ENCODE peak calls at places on chromosomes 12 and 14, in seven cellular contexts. K is left lung; S is stimulated activated memory B cell treated with anti-CD40 and anti-IgM and Interleukin-4, amounts not matched to agents 10 μg/mL and 1 μg/mL and 100 μg/mL, for 72 hours; N is IMR-90; R is stimulated activated naive B cell treated with anti-CD40 and anti-IgM and Interleukin-4, amounts not matched to agents 10 μg/mL and 1 μg/mL and 100 μg/mL, for 72 hours; W is effector memory CD8-positive, alpha-beta T cell; O is Panc1. H is an unnamed sample.

GRCh38 chr14:61322011-61322798 is 826 bp downstream of the PRKCH start:
- ATAC-seq in R (peak), W (peak), N (no peak), K (peak), S (peak), O (no peak), H (peak)

GRCh38 chr14:92895352-92895878 is 27.5 kb upstream of the CHGA start:
- ATAC-seq in O (no peak), K (no peak), S (no peak), N (no peak), W (no peak), R (no peak), H (no peak)

GRCh38 chr12:3897400-3897910 is 24.3 kb upstream of the PARP11 start:
- ATAC-seq in R (no peak), W (peak), O (no peak), S (no peak), N (no peak), K (peak), H (peak)

GRCh38 chr12:62841841-62842240 is 93.1 kb downstream of the PPM1H start:
- ATAC-seq in K (peak), S (no peak), R (no peak), O (no peak), W (no peak), N (no peak), H (no peak)

GRCh38 chr12:118022728-118023109 is 6.2 kb downstream of the RFC5 start:
- ATAC-seq in R (peak), K (no peak), S (no peak), O (no peak), W (no peak), N (no peak), H (no peak)

GRCh38 chr14:63478024-63478423 is 65.2 kb downstream of the PPP2R5E start:
- ATAC-seq in N (no peak), S (peak), O (no peak), R (peak), W (peak), K (peak), H (peak)

GRCh38 chr12:75974323-75975273 is 57.0 kb downstream of the PHLDA1 start:
- ATAC-seq in K (peak), N (no peak), O (no peak), S (no peak), W (no peak), R (peak), H (no peak)

GRCh38 chr12:59432057-59432456 is 163.8 kb upstream of the SLC16A7 start:
- ATAC-seq in O (no peak), S (no peak), N (no peak), K (no peak), W (no peak), R (no peak), H (no peak)

GRCh38 chr12:41101821-41102220 is 86.3 kb upstream of the PDZRN4 start:
- ATAC-seq in R (no peak), W (no peak), S (no peak), K (no peak), N (no peak), O (no peak), H (no peak)

GRCh38 chr14:85516239-85517112 is 13.5 kb upstream of the FLRT2 start:
- ATAC-seq in R (no peak), W (no peak), O (no peak), N (peak), S (no peak), K (peak), H (no peak)

GRCh38 chr14:70811578-70811977 is 2.3 kb upstream of the MAP3K9 start:
- ATAC-seq in K (no peak), S (no peak), R (no peak), W (no peak), N (no peak), O (no peak), H (no peak)

GRCh38 chr14:103390605-103391004 is 5.4 kb downstream of the MARK3 start:
- ATAC-seq in R (no peak), O (no peak), W (no peak), N (no peak), S (no peak), K (no peak), H (no peak)

GRCh38 chr12:28415755-28416154 is 225.5 kb downstream of the CCDC91 start:
- ATAC-seq in K (no peak), S (no peak), O (no peak), R (no peak), W (no peak), N (peak), H (no peak)

GRCh38 chr14:75826599-75826998 is 155.2 kb downstream of the TGFB3 start:
- ATAC-seq in W (no peak), K (no peak), R (no peak), N (no peak), S (no peak), O (no peak), H (no peak)

GRCh38 chr12:26297386-26298070 is 102.2 kb downstream of the SSPN start:
- ATAC-seq in K (no peak), S (no peak), W (no peak), R (no peak), O (no peak), N (no peak), H (peak)

GRCh38 chr12:64528616-64529015 is 76.7 kb downstream of the TBK1 start:
- ATAC-seq in K (no peak), N (no peak), R (no peak), O (peak), S (no peak), W (no peak), H (no peak)

GRCh38 chr14:68785817-68786490 is 6.9 kb downstream of the ZFP36L1 start:
- ATAC-seq in N (peak), K (peak), O (no peak), S (peak), R (peak), W (peak), H (peak)

GRCh38 chr14:89137514-89138163 is 279.4 kb downstream of the FOXN3 start:
- ATAC-seq in W (no peak), R (no peak), S (no peak), O (peak), K (peak), N (peak), H (no peak)

GRCh38 chr12:27178723-27179398 is 65.2 kb upstream of the STK38L start:
- ATAC-seq in S (no peak), K (no peak), N (no peak), W (no peak), O (no peak), R (peak), H (peak)

GRCh38 chr14:30194769-30195168 is 267.1 kb upstream of the PRKD1 start:
- ATAC-seq in N (peak), R (no peak), K (peak), O (no peak), S (no peak), W (no peak), H (no peak)

GRCh38 chr14:100348253-100348729 is 25.2 kb downstream of the SLC25A47 start:
- ATAC-seq in R (no peak), W (no peak), O (no peak), S (no peak), N (no peak), K (no peak), H (no peak)

GRCh38 chr12:78121969-78122610 is 291.4 kb downstream of the NAV3 start:
- ATAC-seq in O (no peak), R (no peak), K (no peak), S (peak), W (no peak), N (no peak), H (no peak)

GRCh38 chr14:69242311-69243224 is 17.4 kb upstream of the GALNT16 start:
- ATAC-seq in S (peak), K (peak), W (peak), R (peak), O (peak), N (peak), H (peak)

GRCh38 chr14:105473033-105473676 is 1.5 kb upstream of the CRIP2 start:
- ATAC-seq in S (no peak), N (no peak), K (peak), R (no peak), W (no peak), O (no peak), H (no peak)

GRCh38 chr12:6067152-6067916 is 57.1 kb downstream of the VWF start:
- ATAC-seq in O (peak), N (no peak), S (no peak), W (no peak), K (no peak), R (no peak), H (no peak)

GRCh38 chr12:111841236-111841749 is 735 bp upstream of the MAPKAPK5 start:
- ATAC-seq in N (peak), K (no peak), O (no peak), R (peak), S (no peak), W (no peak), H (peak)

GRCh38 chr14:89013098-89013504 is 188.7 kb downstream of the TTC8 start:
- ATAC-seq in W (no peak), S (no peak), N (no peak), O (peak), R (peak), K (peak), H (peak)

GRCh38 chr12:84506317-84506716 is 406.3 kb downstream of the SLC6A15 start:
- ATAC-seq in R (no peak), N (no peak), O (no peak), K (no peak), W (no peak), S (no peak), H (no peak)

GRCh38 chr14:83217492-83217891 is 1683.8 kb upstream of the SEL1L start:
- ATAC-seq in R (no peak), N (peak), K (peak), W (no peak), O (no peak), S (peak), H (no peak)

GRCh38 chr12:113647048-113647447 is 175.4 kb upstream of the LHX5 start:
- ATAC-seq in N (no peak), O (no peak), R (no peak), S (no peak), K (no peak), W (no peak), H (no peak)